ENCODE peak calls at places on chromosomes 2 and 18, in eight cellular contexts. A is K562, S is NB4, G is transverse colon, C is endothelial cell of umbilical vein, I is A549, Y is suprapubic skin, O is heart left ventricle. B is an unnamed sample.

GRCh38 chr2:168573128-168573903 is 117.2 kb downstream of the CERS6 start:
- DNase-seq in A (no peak), S (peak), G (no peak), C (no peak), I (no peak), Y (no peak), O (no peak), B (no peak)

GRCh38 chr18:39571511-39571910 is 2005.9 kb upstream of the CELF4 start:
- DNase-seq in A (peak), S (peak), G (no peak), C (peak), I (peak), Y (no peak), O (no peak), B (peak)

GRCh38 chr2:27059141-27059820 is 7.8 kb downstream of the AGBL5 start:
- DNase-seq in A (no peak), S (no peak), G (no peak), C (peak), I (no peak), Y (no peak), O (no peak), B (no peak)

GRCh38 chr18:79772865-79773696 is 24.7 kb upstream of the KCNG2 start:
- DNase-seq in A (no peak), S (no peak), G (peak), C (no peak), I (no peak), Y (peak), O (no peak), B (no peak)

GRCh38 chr2:27378096-27378808 is 2.3 kb downstream of the ZNF513 start:
- DNase-seq in A (no peak), S (no peak), G (no peak), C (no peak), I (peak), Y (no peak), O (no peak), B (no peak)

GRCh38 chr2:113219889-113220641 is 46.3 kb downstream of the PSD4 start:
- DNase-seq in A (peak), S (peak), G (peak), C (no peak), I (peak), Y (peak), O (peak), B (peak)

GRCh38 chr2:187774551-187775071 is 220.4 kb upstream of the TFPI start:
- DNase-seq in A (no peak), S (no peak), G (no peak), C (peak), I (no peak), Y (no peak), O (no peak), B (no peak)

GRCh38 chr2:130963058-130963848 is 126.5 kb downstream of the ARHGEF4 start:
- DNase-seq in A (no peak), S (no peak), G (no peak), C (no peak), I (no peak), Y (no peak), O (no peak), B (no peak)

GRCh38 chr18:33901894-33902512 is 322.7 kb downstream of the NOL4 start:
- DNase-seq in A (no peak), S (peak), G (no peak), C (no peak), I (no peak), Y (no peak), O (no peak), B (no peak)

GRCh38 chr2:6392966-6393365 is 472.7 kb downstream of the CMPK2 start:
- DNase-seq in A (no peak), S (no peak), G (no peak), C (no peak), I (no peak), Y (no peak), O (no peak), B (no peak)

GRCh38 chr2:189348369-189348768 is 92.9 kb upstream of the WDR75 start:
- DNase-seq in A (no peak), S (no peak), G (no peak), C (no peak), I (no peak), Y (no peak), O (no peak), B (no peak)

GRCh38 chr2:231003186-231003585 is 7.3 kb downstream of the SPATA3 start:
- DNase-seq in A (no peak), S (no peak), G (no peak), C (no peak), I (no peak), Y (no peak), O (no peak), B (no peak)
- TF ChIP-seq POLR2A in A (no peak), S (no peak), G (no peak), C (no peak), I (no peak), Y (no peak), O (no peak), B (no peak)

DNA sequence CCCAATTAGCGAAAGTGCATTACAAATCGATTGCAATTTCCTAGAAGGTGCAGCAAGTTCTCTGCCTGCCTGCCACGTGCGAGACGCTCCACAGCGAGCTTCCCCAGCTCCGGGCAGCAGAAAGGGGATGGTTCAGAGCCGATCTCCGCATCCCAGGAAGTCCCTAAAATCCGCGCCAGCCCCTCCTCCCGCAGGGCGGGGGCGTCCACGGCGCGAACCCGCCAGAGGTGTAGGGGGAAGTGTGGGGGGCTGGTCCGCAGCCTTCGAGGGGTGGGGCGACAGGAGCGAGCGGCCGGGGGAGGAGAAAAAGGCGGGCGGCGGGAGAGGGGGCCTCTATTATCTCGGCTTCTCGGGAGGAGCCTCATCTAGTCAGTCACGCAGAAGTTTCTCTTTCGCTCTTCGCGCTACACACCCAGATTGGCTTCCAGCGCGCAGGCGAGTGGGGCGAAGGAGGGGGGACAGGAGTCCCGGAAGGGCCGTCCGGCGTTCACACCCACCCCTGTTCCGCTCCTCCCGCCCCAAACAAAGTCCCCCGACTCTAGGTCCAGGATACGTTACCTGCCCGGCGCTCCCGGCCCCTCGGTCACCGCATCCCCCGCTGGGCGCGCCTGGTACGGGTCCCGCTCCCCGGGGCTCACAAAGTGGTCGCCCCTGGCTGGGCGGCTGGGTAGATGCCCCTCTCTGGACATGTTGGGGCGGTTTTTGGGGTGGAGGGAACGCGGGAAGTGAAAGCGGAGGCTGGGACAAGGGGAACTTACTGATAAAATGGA is 9.1 kb upstream of the NR4A2 start:
- DNase-seq in A (peak), S (peak), G (peak), C (peak), I (peak), Y (peak), O (peak), B (peak)
- TF ChIP-seq POLR2A in A (peak), S (peak), G (peak), C (peak), I (peak), Y (peak), O (no peak), B (peak)

DNA sequence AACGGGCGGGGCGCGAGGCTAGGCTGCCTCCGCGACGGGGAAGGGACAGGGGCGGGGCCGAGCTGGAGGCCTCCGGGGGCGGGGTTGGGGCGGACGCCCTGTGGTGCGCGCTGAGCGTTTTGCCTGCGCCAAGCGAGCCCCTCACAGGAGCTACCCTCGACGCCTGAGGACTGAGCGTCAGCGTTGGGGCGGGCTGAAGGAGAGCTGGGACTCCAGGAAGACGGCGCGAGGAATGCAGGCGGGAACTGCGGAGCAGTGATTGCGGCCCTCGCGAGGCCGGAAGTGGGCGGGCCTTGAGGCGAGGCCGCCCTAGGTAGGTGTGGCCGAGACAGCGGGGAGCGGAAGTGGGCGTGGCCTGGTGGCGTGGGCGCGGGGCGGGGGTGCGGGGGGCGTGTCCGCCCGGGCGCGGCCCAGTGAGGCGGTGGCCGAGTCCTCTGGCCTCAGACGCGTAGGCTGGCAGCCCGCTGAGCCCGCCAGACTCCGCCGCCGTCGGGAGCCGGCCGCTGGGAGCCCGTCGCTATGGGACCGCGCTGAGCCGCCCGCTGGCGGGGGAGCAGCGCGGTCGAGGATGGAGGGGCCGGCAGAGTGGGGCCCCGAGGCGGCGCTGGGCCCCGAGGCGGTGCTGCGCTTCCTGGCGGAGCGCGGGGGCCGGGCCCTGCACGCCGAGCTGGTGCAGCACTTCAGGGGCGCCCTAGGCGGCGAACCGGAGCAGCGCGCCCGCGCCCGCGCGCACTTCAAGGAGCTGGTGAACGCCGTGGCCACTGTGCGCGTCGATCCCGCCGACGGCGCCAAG is at the start of the genes SEPTIN10 and SOWAHC:
- DNase-seq in A (peak), S (peak), G (peak), C (peak), I (peak), Y (peak), O (peak), B (peak)
- TF ChIP-seq POLR2A in A (no peak), S (no peak), G (peak), C (peak), I (peak), Y (peak), O (no peak), B (no peak)

GRCh38 chr2:180497621-180498152 is 482.7 kb upstream of the UBE2E3 start:
- DNase-seq in A (no peak), S (no peak), G (no peak), C (no peak), I (no peak), Y (no peak), O (no peak), B (no peak)
- TF ChIP-seq POLR2A in A (no peak), S (no peak), G (no peak), C (no peak), I (no peak), Y (no peak), O (no peak), B (no peak)

DNA sequence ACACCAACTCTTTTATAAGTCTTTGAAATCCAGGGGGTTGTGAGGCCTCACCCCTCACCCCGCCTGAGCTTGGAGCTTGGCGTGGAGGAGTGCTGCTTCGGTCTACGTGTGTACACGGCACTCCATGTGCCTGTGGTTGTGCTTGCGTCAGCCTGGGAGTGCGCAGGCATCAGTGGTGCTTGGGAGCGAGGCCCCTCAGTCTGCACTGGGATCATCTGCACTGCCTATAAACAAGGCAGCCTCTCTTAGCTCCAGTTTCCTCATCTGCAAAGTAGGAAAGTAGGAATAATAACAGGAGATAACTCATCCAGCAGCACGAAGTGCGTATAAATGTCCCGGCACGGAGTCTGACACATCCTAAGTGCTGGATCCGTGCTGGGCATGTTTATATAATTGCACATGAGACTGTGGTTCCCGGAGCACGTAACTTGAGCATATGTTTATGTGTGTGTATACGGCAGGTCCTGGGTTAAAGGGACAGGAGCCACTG is 1.2 kb downstream of the GYPC start:
- DNase-seq in A (no peak), S (peak), G (peak), C (no peak), I (no peak), Y (peak), O (peak), B (peak)
- TF ChIP-seq POLR2A in A (peak), S (peak), G (peak), C (no peak), I (no peak), Y (peak), O (no peak), B (peak)

GRCh38 chr18:3256693-3257626 is 5.0 kb upstream of the MYL12B start:
- DNase-seq in A (no peak), S (no peak), G (no peak), C (peak), I (no peak), Y (no peak), O (no peak), B (no peak)
- TF ChIP-seq POLR2A in A (no peak), S (no peak), G (no peak), C (no peak), I (no peak), Y (no peak), O (peak), B (no peak)

GRCh38 chr2:99337931-99338580 is 867 bp downstream of the EIF5B start:
- DNase-seq in A (no peak), S (peak), G (no peak), C (peak), I (peak), Y (no peak), O (no peak), B (peak)

GRCh38 chr2:99340669-99341236 is 3.6 kb downstream of the EIF5B start:
- DNase-seq in A (no peak), S (no peak), G (no peak), C (no peak), I (no peak), Y (no peak), O (no peak), B (peak)

GRCh38 chr2:99336780-99337163 is 417 bp upstream of the EIF5B start:
- DNase-seq in A (no peak), S (no peak), G (no peak), C (no peak), I (no peak), Y (no peak), O (no peak), B (no peak)

GRCh38 chr2:99337164-99337930 is at the start of gene EIF5B:
- DNase-seq in A (peak), S (peak), G (peak), C (peak), I (peak), Y (peak), O (peak), B (peak)

GRCh38 chr2:99335911-99336779 is at the start of gene TXNDC9:
- DNase-seq in A (peak), S (peak), G (peak), C (peak), I (peak), Y (peak), O (peak), B (peak)
- TF ChIP-seq POLR2A in A (peak), S (peak), G (peak), C (peak), I (peak), Y (peak), O (no peak), B (peak)

GRCh38 chr2:74420006-74420405 is 1.4 kb downstream of the C2orf81 start:
- DNase-seq in A (no peak), S (no peak), G (no peak), C (no peak), I (no peak), Y (no peak), O (no peak), B (no peak)

GRCh38 chr2:74419345-74419744 is 2.1 kb downstream of the C2orf81 start:
- DNase-seq in A (no peak), S (no peak), G (no peak), C (no peak), I (no peak), Y (no peak), O (no peak), B (no peak)

GRCh38 chr2:74424139-74424992 is 2.8 kb downstream of the WDR54 start:
- DNase-seq in A (no peak), S (no peak), G (no peak), C (no peak), I (no peak), Y (peak), O (no peak), B (no peak)

GRCh38 chr2:74423226-74424095 is 1.9 kb downstream of the WDR54 start:
- DNase-seq in A (no peak), S (no peak), G (no peak), C (no peak), I (no peak), Y (peak), O (no peak), B (no peak)

GRCh38 chr2:74421248-74421870 is at the start of the genes C2orf81 and WDR54:
- DNase-seq in A (peak), S (peak), G (peak), C (peak), I (peak), Y (no peak), O (peak), B (peak)
- TF ChIP-seq POLR2A in A (no peak), S (peak), G (peak), C (no peak), I (peak), Y (peak), O (no peak), B (peak)

GRCh38 chr2:174248187-174248997 is at the start of gene OLA1:
- DNase-seq in A (peak), S (peak), G (peak), C (peak), I (peak), Y (peak), O (peak), B (peak)
- TF ChIP-seq POLR2A in A (peak), S (peak), G (peak), C (peak), I (peak), Y (peak), O (no peak), B (peak)